ENCODE peak calls at places on chromosomes 6 and 20, in nine cellular contexts. One of them, this sample, is unnamed.

GRCh38 chr6:22029169-22029568 is 267.7 kb downstream of the PRL start:
- DNase-seq in GM23248: no peak
- DNase-seq in PC-3: no peak
- DNase-seq in Peyer's patch: no peak
- DNase-seq in IMR-90: peak
- DNase-seq in cardiac muscle cell: peak
- DNase-seq in mammary epithelial cell: no peak
- DNase-seq in lower lobe of right lung: no peak
- DNase-seq in right atrium auricular region: no peak
- DNase-seq in this sample: no peak

GRCh38 chr6:5590187-5590586 is 328.9 kb downstream of the FARS2 start:
- DNase-seq in PC-3: no peak
- DNase-seq in Peyer's patch: no peak
- DNase-seq in cardiac muscle cell: no peak
- DNase-seq in IMR-90: no peak
- DNase-seq in GM23248: no peak
- DNase-seq in lower lobe of right lung: peak
- DNase-seq in mammary epithelial cell: no peak
- DNase-seq in right atrium auricular region: no peak
- DNase-seq in this sample: no peak

GRCh38 chr6:150751296-150751695 is 114.2 kb upstream of the MTHFD1L start:
- DNase-seq in IMR-90: peak
- DNase-seq in mammary epithelial cell: peak
- DNase-seq in PC-3: no peak
- DNase-seq in Peyer's patch: no peak
- DNase-seq in GM23248: peak
- DNase-seq in lower lobe of right lung: no peak
- DNase-seq in right atrium auricular region: no peak
- DNase-seq in cardiac muscle cell: peak
- DNase-seq in this sample: peak

GRCh38 chr6:815348-815738 is 122.4 kb upstream of the EXOC2 start:
- DNase-seq in PC-3: no peak
- DNase-seq in mammary epithelial cell: no peak
- DNase-seq in lower lobe of right lung: no peak
- DNase-seq in Peyer's patch: no peak
- DNase-seq in cardiac muscle cell: no peak
- DNase-seq in GM23248: no peak
- DNase-seq in right atrium auricular region: no peak
- DNase-seq in IMR-90: no peak
- DNase-seq in this sample: no peak

GRCh38 chr20:4951299-4951698 is 50.0 kb downstream of the SLC23A2 start:
- DNase-seq in right atrium auricular region: peak
- DNase-seq in Peyer's patch: no peak
- DNase-seq in PC-3: peak
- DNase-seq in mammary epithelial cell: peak
- DNase-seq in lower lobe of right lung: no peak
- DNase-seq in GM23248: peak
- DNase-seq in IMR-90: peak
- DNase-seq in cardiac muscle cell: peak
- DNase-seq in this sample: peak

GRCh38 chr6:53833147-53833546 is 38.3 kb downstream of the LRRC1 start:
- DNase-seq in mammary epithelial cell: no peak
- DNase-seq in lower lobe of right lung: no peak
- DNase-seq in PC-3: no peak
- DNase-seq in right atrium auricular region: no peak
- DNase-seq in Peyer's patch: no peak
- DNase-seq in GM23248: peak
- DNase-seq in IMR-90: no peak
- DNase-seq in cardiac muscle cell: no peak
- DNase-seq in this sample: no peak

GRCh38 chr6:12012231-12012565 is at the start of gene HIVEP1:
- DNase-seq in IMR-90: no peak
- DNase-seq in cardiac muscle cell: peak
- DNase-seq in GM23248: peak
- DNase-seq in mammary epithelial cell: no peak
- DNase-seq in PC-3: no peak
- DNase-seq in right atrium auricular region: no peak
- DNase-seq in lower lobe of right lung: peak
- DNase-seq in Peyer's patch: no peak
- DNase-seq in this sample: no peak

GRCh38 chr6:111880181-111880944 is 7.1 kb upstream of the FYN start:
- DNase-seq in IMR-90: peak
- DNase-seq in GM23248: peak
- DNase-seq in mammary epithelial cell: peak
- DNase-seq in cardiac muscle cell: peak
- DNase-seq in lower lobe of right lung: no peak
- DNase-seq in Peyer's patch: no peak
- DNase-seq in PC-3: peak
- DNase-seq in right atrium auricular region: no peak
- DNase-seq in this sample: no peak

GRCh38 chr6:12582421-12583110 is 134.0 kb upstream of the PHACTR1 start:
- DNase-seq in lower lobe of right lung: no peak
- DNase-seq in right atrium auricular region: no peak
- DNase-seq in mammary epithelial cell: no peak
- DNase-seq in IMR-90: no peak
- DNase-seq in PC-3: no peak
- DNase-seq in GM23248: no peak
- DNase-seq in Peyer's patch: no peak
- DNase-seq in cardiac muscle cell: no peak
- DNase-seq in this sample: no peak

GRCh38 chr20:63518351-63518861 is 2.2 kb upstream of the PPDPF start:
- DNase-seq in GM23248: no peak
- DNase-seq in Peyer's patch: no peak
- DNase-seq in IMR-90: no peak
- DNase-seq in PC-3: no peak
- DNase-seq in lower lobe of right lung: peak
- DNase-seq in right atrium auricular region: no peak
- DNase-seq in mammary epithelial cell: no peak
- DNase-seq in cardiac muscle cell: no peak
- DNase-seq in this sample: no peak

GRCh38 chr6:41591859-41592502 is 45.8 kb downstream of the FOXP4 start:
- DNase-seq in Peyer's patch: peak
- DNase-seq in lower lobe of right lung: peak
- DNase-seq in cardiac muscle cell: peak
- DNase-seq in mammary epithelial cell: peak
- DNase-seq in PC-3: peak
- DNase-seq in IMR-90: peak
- DNase-seq in GM23248: peak
- DNase-seq in right atrium auricular region: peak
- DNase-seq in this sample: no peak

GRCh38 chr6:141610741-141611140 is 522.0 kb upstream of the GJE1 start:
- DNase-seq in IMR-90: peak
- DNase-seq in PC-3: peak
- DNase-seq in cardiac muscle cell: peak
- DNase-seq in mammary epithelial cell: peak
- DNase-seq in right atrium auricular region: no peak
- DNase-seq in Peyer's patch: no peak
- DNase-seq in lower lobe of right lung: peak
- DNase-seq in GM23248: peak
- DNase-seq in this sample: no peak

GRCh38 chr6:26521485-26522391 is 16.4 kb upstream of the HMGN4 start:
- DNase-seq in GM23248: peak
- DNase-seq in IMR-90: peak
- DNase-seq in cardiac muscle cell: peak
- DNase-seq in PC-3: peak
- DNase-seq in right atrium auricular region: peak
- DNase-seq in mammary epithelial cell: peak
- DNase-seq in Peyer's patch: peak
- DNase-seq in lower lobe of right lung: peak
- DNase-seq in this sample: no peak

GRCh38 chr6:157037165-157037564 is 260.0 kb downstream of the ARID1B start:
- DNase-seq in Peyer's patch: no peak
- DNase-seq in cardiac muscle cell: no peak
- DNase-seq in right atrium auricular region: no peak
- DNase-seq in PC-3: no peak
- DNase-seq in GM23248: peak
- DNase-seq in IMR-90: no peak
- DNase-seq in mammary epithelial cell: peak
- DNase-seq in lower lobe of right lung: no peak
- DNase-seq in this sample: no peak

GRCh38 chr20:6265204-6265904 is 142.5 kb upstream of the FERMT1 start:
- DNase-seq in cardiac muscle cell: peak
- DNase-seq in IMR-90: peak
- DNase-seq in right atrium auricular region: no peak
- DNase-seq in lower lobe of right lung: no peak
- DNase-seq in PC-3: peak
- DNase-seq in Peyer's patch: no peak
- DNase-seq in mammary epithelial cell: peak
- DNase-seq in GM23248: peak
- DNase-seq in this sample: no peak

GRCh38 chr6:43823879-43824740 is 54.1 kb downstream of the VEGFA start:
- DNase-seq in GM23248: no peak
- DNase-seq in lower lobe of right lung: peak
- DNase-seq in cardiac muscle cell: no peak
- DNase-seq in IMR-90: no peak
- DNase-seq in right atrium auricular region: no peak
- DNase-seq in Peyer's patch: no peak
- DNase-seq in PC-3: no peak
- DNase-seq in mammary epithelial cell: no peak
- DNase-seq in this sample: no peak

DNA sequence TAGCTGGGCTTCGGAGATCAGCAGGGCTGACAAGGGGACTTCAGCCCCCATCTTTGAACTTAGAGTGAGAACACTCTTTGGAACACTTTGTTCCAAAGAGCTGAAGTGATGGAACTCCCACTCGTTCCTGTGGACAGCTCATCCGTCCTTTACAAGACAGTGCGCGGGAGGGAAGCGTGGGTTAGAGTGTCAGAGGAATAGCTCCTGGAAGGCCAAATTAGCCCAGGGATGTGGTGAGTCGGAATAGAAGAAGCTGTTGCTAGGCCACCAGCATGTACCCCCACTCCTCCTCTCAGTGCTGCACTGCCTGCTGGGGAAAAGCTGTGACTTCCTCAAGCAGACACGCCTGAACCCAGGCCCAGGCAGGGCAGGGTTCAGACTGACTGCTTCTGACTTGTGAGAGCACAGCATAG is 1.7 kb downstream of the SDCBP2 start:
- DNase-seq in mammary epithelial cell: no peak
- DNase-seq in cardiac muscle cell: peak
- DNase-seq in IMR-90: peak
- DNase-seq in PC-3: peak
- DNase-seq in lower lobe of right lung: peak
- DNase-seq in right atrium auricular region: peak
- DNase-seq in Peyer's patch: peak
- DNase-seq in GM23248: peak
- DNase-seq in this sample: no peak
- H3K27ac ChIP-seq in mammary epithelial cell: peak
- H3K27ac ChIP-seq in cardiac muscle cell: no peak
- H3K27ac ChIP-seq in IMR-90: peak
- H3K27ac ChIP-seq in PC-3: peak
- H3K27ac ChIP-seq in lower lobe of right lung: peak
- H3K27ac ChIP-seq in right atrium auricular region: peak
- H3K27ac ChIP-seq in Peyer's patch: no peak
- H3K27ac ChIP-seq in GM23248: peak
- H3K27ac ChIP-seq in this sample: peak

DNA sequence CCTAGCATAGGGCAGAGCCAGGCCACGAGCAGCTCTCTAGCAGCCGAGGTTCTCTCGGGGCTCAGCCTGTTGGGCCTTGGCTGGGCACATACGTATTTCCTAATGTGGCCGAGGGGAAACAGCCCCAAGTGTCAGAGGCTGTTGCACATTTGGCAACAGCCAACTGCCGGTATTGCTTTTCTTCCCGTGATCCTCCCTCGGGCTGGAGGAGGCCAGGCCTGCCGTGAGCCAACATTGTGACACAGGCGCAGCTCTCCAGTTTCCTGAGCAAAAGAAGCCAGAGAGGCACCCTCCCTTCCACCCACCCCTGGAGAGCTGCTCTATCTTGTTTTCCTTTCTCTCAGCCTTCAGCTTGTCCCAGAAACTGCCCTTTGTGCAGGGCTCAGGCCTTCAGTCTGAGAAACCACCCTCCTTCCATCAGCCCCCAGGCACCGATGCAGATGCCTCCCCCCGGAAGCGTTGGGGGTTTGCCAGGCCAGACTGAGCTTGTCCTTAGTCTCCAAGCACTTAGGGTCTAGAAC is 5.1 kb upstream of the BPI start:
- DNase-seq in right atrium auricular region: peak
- DNase-seq in GM23248: peak
- DNase-seq in mammary epithelial cell: peak
- DNase-seq in cardiac muscle cell: peak
- DNase-seq in PC-3: no peak
- DNase-seq in lower lobe of right lung: peak
- DNase-seq in Peyer's patch: no peak
- DNase-seq in IMR-90: peak
- DNase-seq in this sample: no peak
- H3K27ac ChIP-seq in right atrium auricular region: peak
- H3K27ac ChIP-seq in GM23248: peak
- H3K27ac ChIP-seq in mammary epithelial cell: no peak
- H3K27ac ChIP-seq in cardiac muscle cell: no peak
- H3K27ac ChIP-seq in PC-3: no peak
- H3K27ac ChIP-seq in lower lobe of right lung: peak
- H3K27ac ChIP-seq in Peyer's patch: peak
- H3K27ac ChIP-seq in IMR-90: peak
- H3K27ac ChIP-seq in this sample: peak

DNA sequence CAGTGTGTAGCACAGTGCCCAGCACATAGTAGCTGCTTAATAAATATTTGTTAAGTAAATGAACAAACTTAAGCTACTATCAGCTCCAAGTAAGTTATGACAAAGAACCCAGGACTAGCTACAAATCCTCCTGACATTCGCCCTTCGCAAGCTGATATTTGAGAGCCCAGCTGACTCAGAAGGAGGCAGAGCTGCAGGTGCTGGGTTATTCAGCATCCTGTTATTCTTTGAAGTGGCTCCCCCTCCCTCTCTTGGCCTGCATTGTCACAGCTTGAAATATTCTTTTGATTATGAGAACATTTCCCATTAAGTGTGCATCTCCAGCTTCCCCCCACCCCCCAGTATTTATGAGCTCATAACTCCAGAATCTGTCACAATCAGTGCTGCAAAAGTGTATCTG is 78.8 kb upstream of the RALY start:
- DNase-seq in Peyer's patch: no peak
- DNase-seq in cardiac muscle cell: peak
- DNase-seq in GM23248: peak
- DNase-seq in lower lobe of right lung: no peak
- DNase-seq in IMR-90: peak
- DNase-seq in PC-3: peak
- DNase-seq in mammary epithelial cell: peak
- DNase-seq in right atrium auricular region: no peak
- DNase-seq in this sample: peak
- H3K27ac ChIP-seq in Peyer's patch: no peak
- H3K27ac ChIP-seq in cardiac muscle cell: no peak
- H3K27ac ChIP-seq in GM23248: no peak
- H3K27ac ChIP-seq in lower lobe of right lung: no peak
- H3K27ac ChIP-seq in IMR-90: no peak
- H3K27ac ChIP-seq in PC-3: no peak
- H3K27ac ChIP-seq in mammary epithelial cell: no peak
- H3K27ac ChIP-seq in right atrium auricular region: no peak
- H3K27ac ChIP-seq in this sample: no peak

DNA sequence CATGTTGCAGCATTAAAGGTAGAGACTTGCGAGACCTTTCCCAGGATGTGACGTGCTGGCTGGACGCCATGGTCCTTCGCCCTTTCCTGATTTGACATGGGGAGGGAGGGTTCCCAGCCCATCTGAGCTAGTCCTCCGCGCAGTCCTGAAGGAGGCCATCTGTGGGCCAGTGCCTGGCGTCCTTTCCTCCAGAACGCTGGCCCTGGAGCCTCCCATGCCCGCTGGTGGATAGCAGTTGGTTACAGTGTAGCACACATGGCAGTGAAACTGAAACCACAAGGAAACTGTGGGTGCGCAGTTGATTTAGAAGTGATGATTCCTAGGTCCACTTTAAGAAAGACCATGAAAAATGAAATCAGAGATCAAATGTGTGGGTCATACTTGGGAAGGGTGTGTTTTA is 193.7 kb downstream of the CDH4 start:
- DNase-seq in mammary epithelial cell: no peak
- DNase-seq in cardiac muscle cell: no peak
- DNase-seq in PC-3: no peak
- DNase-seq in Peyer's patch: no peak
- DNase-seq in GM23248: no peak
- DNase-seq in lower lobe of right lung: no peak
- DNase-seq in right atrium auricular region: no peak
- DNase-seq in IMR-90: no peak
- DNase-seq in this sample: no peak
- H3K27ac ChIP-seq in mammary epithelial cell: no peak
- H3K27ac ChIP-seq in cardiac muscle cell: no peak
- H3K27ac ChIP-seq in PC-3: no peak
- H3K27ac ChIP-seq in Peyer's patch: no peak
- H3K27ac ChIP-seq in GM23248: no peak
- H3K27ac ChIP-seq in lower lobe of right lung: no peak
- H3K27ac ChIP-seq in right atrium auricular region: no peak
- H3K27ac ChIP-seq in IMR-90: no peak
- H3K27ac ChIP-seq in this sample: no peak